ENCODE peak calls at places on chromosomes 12 and 14, in ten cellular contexts. N is hypothalamus, Q is fibroblast of mammary gland, U is Right ventricle myocardium superior, Z is neuronal stem cell, C is pancreas, E is amniotic epithelial cell, A is cardiac muscle cell, B is HFF-Myc, H is left lung. W is an unnamed sample.

GRCh38 chr12:82415402-82415801 is 57.1 kb downstream of the METTL25 start:
- DNase-seq in U (no peak), Q (no peak), C (no peak), N (no peak), A (peak), Z (no peak), E (peak), B (no peak), H (no peak), W (no peak)

GRCh38 chr12:124044809-124045321 is 71.8 kb downstream of the ZNF664 start:
- DNase-seq in H (no peak), E (no peak), B (no peak), A (no peak), Z (no peak), Q (no peak), U (no peak), C (no peak), N (no peak), W (peak)

GRCh38 chr14:99730876-99731351 is 46.8 kb downstream of the CYP46A1 start:
- DNase-seq in Q (no peak), C (peak), B (no peak), U (peak), Z (no peak), E (no peak), N (no peak), H (peak), A (no peak), W (no peak)

GRCh38 chr12:117714203-117714602 is 254.6 kb downstream of the KSR2 start:
- DNase-seq in B (no peak), H (no peak), C (no peak), A (no peak), N (no peak), Q (no peak), E (no peak), U (no peak), Z (no peak), W (no peak)

GRCh38 chr12:105499223-105499622 is 168.7 kb downstream of the C12orf75 start:
- DNase-seq in H (no peak), E (peak), B (no peak), C (no peak), N (no peak), U (no peak), A (no peak), Z (no peak), Q (no peak), W (no peak)

GRCh38 chr12:87801860-87802720 is 227.1 kb downstream of the C12orf50 start:
- DNase-seq in B (no peak), A (no peak), Q (no peak), C (no peak), E (no peak), U (no peak), H (no peak), N (no peak), Z (no peak), W (no peak)

GRCh38 chr14:93019970-93020369 is 95.8 kb downstream of the ITPK1 start:
- DNase-seq in B (no peak), U (no peak), Q (no peak), A (no peak), N (no peak), H (no peak), Z (no peak), C (peak), E (no peak), W (no peak)

GRCh38 chr12:79884401-79885006 is 50.4 kb downstream of the PPP1R12A start:
- DNase-seq in Z (no peak), N (no peak), U (no peak), C (no peak), B (no peak), A (no peak), H (no peak), E (no peak), Q (no peak), W (no peak)

GRCh38 chr12:1536817-1537216 is 57.6 kb downstream of the FBXL14 start:
- DNase-seq in H (no peak), C (no peak), N (no peak), Q (no peak), A (no peak), U (no peak), Z (no peak), B (no peak), E (no peak), W (no peak)

GRCh38 chr12:120719496-120720233 is 6.0 kb upstream of the ACADS start:
- DNase-seq in Q (no peak), B (no peak), C (no peak), E (peak), H (no peak), N (no peak), U (no peak), Z (no peak), A (no peak), W (no peak)

GRCh38 chr12:111505601-111506036 is 93.5 kb downstream of the ATXN2 start:
- DNase-seq in Q (no peak), H (no peak), Z (no peak), E (peak), C (no peak), B (no peak), U (no peak), A (no peak), N (no peak), W (no peak)

GRCh38 chr12:95202691-95203476 is 14.4 kb downstream of the FGD6 start:
- DNase-seq in B (no peak), N (no peak), Z (no peak), C (no peak), Q (peak), E (no peak), U (no peak), A (no peak), H (no peak), W (no peak)

GRCh38 chr12:10069099-10069498 is 29.7 kb downstream of the CLEC1A start:
- DNase-seq in E (peak), H (no peak), U (no peak), C (no peak), Q (peak), N (no peak), A (no peak), Z (no peak), B (peak), W (no peak)

GRCh38 chr12:92784795-92785562 is 82.2 kb downstream of the PLEKHG7 start:
- DNase-seq in B (peak), U (no peak), A (peak), Q (peak), H (no peak), C (no peak), N (no peak), Z (peak), E (peak), W (peak)

GRCh38 chr12:104680070-104680469 is 223.3 kb downstream of the CHST11 start:
- DNase-seq in U (no peak), Q (no peak), Z (no peak), A (no peak), E (peak), C (no peak), B (no peak), N (no peak), H (no peak), W (peak)

GRCh38 chr12:96719671-96720362 is 187.2 kb upstream of the NEDD1 start:
- DNase-seq in C (no peak), B (no peak), U (no peak), Q (peak), E (no peak), H (no peak), A (no peak), Z (no peak), N (no peak), W (peak)

GRCh38 chr14:61643546-61643945 is 51.8 kb upstream of the HIF1A start:
- DNase-seq in B (no peak), A (no peak), E (peak), U (no peak), C (no peak), N (no peak), Q (peak), H (no peak), Z (no peak), W (no peak)

GRCh38 chr12:129119537-129119936 is 266.3 kb downstream of the GLT1D1 start:
- DNase-seq in B (no peak), U (no peak), H (no peak), A (peak), C (no peak), Q (no peak), Z (peak), E (no peak), N (no peak), W (no peak)

GRCh38 chr14:87457727-87458126 is 535.3 kb downstream of the GALC start:
- DNase-seq in B (no peak), U (no peak), N (no peak), A (no peak), E (no peak), C (no peak), H (no peak), Z (no peak), Q (peak), W (no peak)

GRCh38 chr12:1916396-1917171 is 1.9 kb downstream of the CACNA2D4 start:
- DNase-seq in H (peak), E (no peak), Z (no peak), B (no peak), Q (no peak), A (peak), U (peak), C (peak), N (no peak), W (no peak)

GRCh38 chr12:110312581-110313360 is 31.7 kb downstream of the ATP2A2 start:
- DNase-seq in E (peak), C (no peak), U (no peak), A (no peak), Q (peak), Z (no peak), B (no peak), N (no peak), H (no peak), W (no peak)

GRCh38 chr12:41950455-41950854 is 194.2 kb downstream of the GXYLT1 start:
- DNase-seq in N (no peak), C (no peak), E (no peak), B (no peak), H (no peak), A (no peak), Z (no peak), U (no peak), Q (no peak), W (no peak)

GRCh38 chr12:41361791-41362190 is 173.7 kb downstream of the PDZRN4 start:
- DNase-seq in U (no peak), E (no peak), Q (no peak), C (no peak), Z (no peak), A (no peak), N (no peak), H (no peak), B (no peak), W (no peak)

GRCh38 chr12:47222592-47222959 is 142.8 kb upstream of the AMIGO2 start:
- DNase-seq in C (no peak), Z (no peak), E (no peak), U (no peak), B (no peak), A (no peak), N (no peak), H (no peak), Q (no peak), W (no peak)

GRCh38 chr12:68359669-68360068 is 27.5 kb upstream of the MDM1 start:
- DNase-seq in E (peak), Z (no peak), N (no peak), C (no peak), Q (no peak), H (no peak), U (no peak), B (no peak), A (no peak), W (no peak)

GRCh38 chr12:24600996-24601395 is 347.9 kb downstream of the BCAT1 start:
- DNase-seq in U (no peak), Q (peak), H (no peak), B (peak), E (peak), N (no peak), C (no peak), A (no peak), Z (no peak), W (no peak)

GRCh38 chr14:94748667-94749347 is 21.1 kb downstream of the GSC start:
- DNase-seq in E (no peak), U (no peak), Q (peak), A (peak), B (no peak), Z (no peak), C (no peak), N (no peak), H (no peak), W (peak)

GRCh38 chr12:92233346-92234015 is 87.8 kb upstream of the BTG1 start:
- DNase-seq in A (no peak), B (no peak), H (no peak), U (no peak), N (no peak), Z (no peak), C (no peak), E (no peak), Q (no peak), W (no peak)

GRCh38 chr12:7031306-7031705 is 13.0 kb upstream of the LPCAT3 start:
- DNase-seq in U (no peak), E (no peak), Q (no peak), N (no peak), B (no peak), H (no peak), C (no peak), Z (no peak), A (no peak), W (no peak)

GRCh38 chr12:121537814-121538698 is 42.8 kb downstream of the KDM2B start:
- DNase-seq in Z (no peak), C (no peak), H (peak), Q (no peak), U (peak), B (no peak), N (no peak), A (peak), E (no peak), W (peak)

GRCh38 chr12:57737467-57738141 is 938 bp downstream of the AGAP2 start:
- DNase-seq in E (no peak), Q (no peak), C (peak), B (no peak), A (peak), N (no peak), U (peak), H (no peak), Z (no peak), W (no peak)

GRCh38 chr14:50038398-50039119 is 77.8 kb downstream of the VCPKMT start:
- DNase-seq in N (no peak), U (no peak), Z (no peak), B (peak), C (no peak), A (peak), H (no peak), E (peak), Q (peak), W (peak)

GRCh38 chr14:105389976-105390848 is 8.1 kb upstream of the TEX22 start:
- DNase-seq in H (peak), B (no peak), E (peak), U (peak), A (no peak), N (no peak), Z (no peak), Q (no peak), C (peak), W (no peak)

GRCh38 chr14:69288001-69288771 is 28.2 kb downstream of the GALNT16 start:
- DNase-seq in C (no peak), N (no peak), Z (no peak), A (peak), H (no peak), Q (peak), U (peak), E (peak), B (no peak), W (no peak)

GRCh38 chr14:62364161-62364560 is 601.9 kb downstream of the SNAPC1 start:
- DNase-seq in B (no peak), E (peak), U (no peak), Q (no peak), Z (no peak), N (no peak), H (no peak), C (no peak), A (no peak), W (no peak)

GRCh38 chr12:563250-563781 is 99.9 kb downstream of the NINJ2 start:
- DNase-seq in H (no peak), E (peak), A (no peak), B (no peak), C (no peak), U (no peak), Q (no peak), N (no peak), Z (no peak), W (peak)

GRCh38 chr12:30725739-30726138 is 29.0 kb downstream of the CAPRIN2 start:
- DNase-seq in H (no peak), C (no peak), A (no peak), U (no peak), N (no peak), Z (no peak), Q (peak), E (peak), B (peak), W (no peak)

GRCh38 chr14:62307844-62308243 is 545.6 kb downstream of the SNAPC1 start:
- DNase-seq in Z (no peak), C (no peak), A (no peak), H (no peak), Q (no peak), U (no peak), N (no peak), B (no peak), E (no peak), W (no peak)

GRCh38 chr14:92650581-92651105 is 97.8 kb downstream of the LGMN start:
- DNase-seq in N (no peak), C (no peak), E (no peak), Z (no peak), A (no peak), B (no peak), U (no peak), H (no peak), Q (no peak), W (no peak)

GRCh38 chr12:27319394-27319793 is 13.2 kb upstream of the BMAL2 start:
- DNase-seq in Q (peak), A (no peak), N (no peak), U (no peak), Z (no peak), C (no peak), H (no peak), B (no peak), E (peak), W (no peak)

W was measured in stimulated activated CD4-positive, alpha-beta T cell treated with anti-CD3 and anti-CD28 coated beads, Interleukin-15, amount 100 ng/mL, for 24 hours.